ENCODE peak calls at places on chromosomes 12 and 14, in five cellular contexts. S is GM20000, W is stomach, O is upper lobe of right lung, T is WTC11. H is an unnamed sample.

GRCh38 chr14:36430169-36430568 is 89.9 kb downstream of the NKX2-1 start:
- DNase-seq in S (no peak), W (no peak), O (no peak), T (peak), H (no peak)

GRCh38 chr14:104967414-104968152 is 10.6 kb downstream of the AHNAK2 start:
- DNase-seq in S (no peak), W (peak), O (peak), T (peak), H (no peak)

GRCh38 chr14:100826371-100827139 is 637 bp downstream of the MEG3 start:
- DNase-seq in S (no peak), W (no peak), O (no peak), T (no peak), H (no peak)

GRCh38 chr12:2291182-2291832 is 238.5 kb downstream of the CACNA1C start:
- DNase-seq in S (peak), W (no peak), O (no peak), T (peak), H (peak)

GRCh38 chr14:95547626-95548327 is 12.9 kb downstream of the GLRX5 start:
- DNase-seq in S (no peak), W (no peak), O (peak), T (no peak), H (no peak)

GRCh38 chr12:127533353-127533752 is 733.6 kb upstream of the TMEM132C start:
- DNase-seq in S (no peak), W (no peak), O (no peak), T (no peak), H (no peak)

GRCh38 chr12:22794017-22794416 is 169.0 kb downstream of the ETNK1 start:
- DNase-seq in S (no peak), W (no peak), O (no peak), T (no peak), H (no peak)

GRCh38 chr14:80211143-80212024 is at the start of gene DIO2:
- DNase-seq in S (no peak), W (no peak), O (peak), T (no peak), H (no peak)

GRCh38 chr14:58455593-58456265 is 28.2 kb downstream of the KIAA0586 start:
- DNase-seq in S (no peak), W (no peak), O (no peak), T (no peak), H (no peak)

GRCh38 chr14:89736866-89737265 is 217.7 kb downstream of the EFCAB11 start:
- DNase-seq in S (no peak), W (no peak), O (no peak), T (no peak), H (no peak)

GRCh38 chr12:43271659-43272058 is 280.3 kb downstream of the ADAMTS20 start:
- DNase-seq in S (no peak), W (no peak), O (no peak), T (no peak), H (no peak)

GRCh38 chr14:49939884-49940510 is 47.1 kb downstream of the ARF6 start:
- DNase-seq in S (no peak), W (no peak), O (no peak), T (no peak), H (no peak)

GRCh38 chr12:28887591-28887990 is 261.5 kb upstream of the FAR2 start:
- DNase-seq in S (no peak), W (no peak), O (no peak), T (no peak), H (no peak)
- TF ChIP-seq CTCF in S (no peak), W (no peak), O (no peak), T (no peak), H (no peak)

GRCh38 chr12:52628841-52629240 is 10.5 kb upstream of the KRT73 start:
- DNase-seq in S (no peak), W (no peak), O (no peak), T (no peak), H (no peak)

GRCh38 chr12:52629251-52630103 is 11.1 kb upstream of the KRT73 start:
- DNase-seq in S (no peak), W (no peak), O (no peak), T (no peak), H (no peak)

GRCh38 chr12:52631264-52631663 is 12.9 kb upstream of the KRT73 start:
- DNase-seq in S (no peak), W (no peak), O (no peak), T (no peak), H (no peak)

GRCh38 chr12:52630609-52631200 is 12.3 kb upstream of the KRT73 start:
- DNase-seq in S (no peak), W (no peak), O (no peak), T (no peak), H (no peak)

GRCh38 chr12:52630104-52630500 is 11.7 kb upstream of the KRT73 start:
- DNase-seq in S (no peak), W (no peak), O (no peak), T (no peak), H (no peak)
- TF ChIP-seq CTCF in S (no peak), W (no peak), O (no peak), T (no peak), H (no peak)

GRCh38 chr14:69922198-69922597 is 43.0 kb downstream of the SMOC1 start:
- DNase-seq in S (no peak), W (no peak), O (no peak), T (no peak), H (no peak)

GRCh38 chr14:69928111-69928523 is 48.9 kb downstream of the SMOC1 start:
- DNase-seq in S (no peak), W (no peak), O (no peak), T (no peak), H (no peak)

GRCh38 chr14:69921052-69921451 is 41.8 kb downstream of the SMOC1 start:
- DNase-seq in S (no peak), W (no peak), O (no peak), T (no peak), H (no peak)

DNA sequence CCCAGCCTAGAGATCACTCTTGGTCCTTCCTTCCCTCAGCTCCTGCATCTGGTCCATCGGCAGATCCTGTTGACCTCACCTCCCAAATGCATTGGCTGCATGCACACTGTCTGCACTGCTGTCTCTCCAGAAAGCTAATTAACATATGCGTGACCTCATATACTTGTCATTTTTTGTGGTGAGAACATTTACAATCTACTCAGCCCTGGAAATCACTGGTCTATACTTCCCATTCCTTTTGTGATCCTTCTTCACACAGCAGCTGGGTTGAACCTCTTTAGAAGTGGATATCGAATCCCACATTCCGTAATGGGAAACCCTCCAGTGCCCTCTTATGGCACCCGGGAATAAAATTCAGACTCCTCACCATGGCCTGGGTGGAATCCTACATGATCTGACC is 45.0 kb downstream of the SMOC1 start:
- DNase-seq in S (no peak), W (no peak), O (no peak), T (no peak), H (no peak)
- TF ChIP-seq CTCF in S (no peak), W (no peak), O (no peak), T (no peak), H (no peak)

GRCh38 chr12:128951448-128951847 is 98.2 kb downstream of the GLT1D1 start:
- DNase-seq in S (no peak), W (no peak), O (no peak), T (no peak), H (no peak)
- TF ChIP-seq CTCF in S (no peak), W (no peak), O (no peak), T (no peak), H (peak)

DNA sequence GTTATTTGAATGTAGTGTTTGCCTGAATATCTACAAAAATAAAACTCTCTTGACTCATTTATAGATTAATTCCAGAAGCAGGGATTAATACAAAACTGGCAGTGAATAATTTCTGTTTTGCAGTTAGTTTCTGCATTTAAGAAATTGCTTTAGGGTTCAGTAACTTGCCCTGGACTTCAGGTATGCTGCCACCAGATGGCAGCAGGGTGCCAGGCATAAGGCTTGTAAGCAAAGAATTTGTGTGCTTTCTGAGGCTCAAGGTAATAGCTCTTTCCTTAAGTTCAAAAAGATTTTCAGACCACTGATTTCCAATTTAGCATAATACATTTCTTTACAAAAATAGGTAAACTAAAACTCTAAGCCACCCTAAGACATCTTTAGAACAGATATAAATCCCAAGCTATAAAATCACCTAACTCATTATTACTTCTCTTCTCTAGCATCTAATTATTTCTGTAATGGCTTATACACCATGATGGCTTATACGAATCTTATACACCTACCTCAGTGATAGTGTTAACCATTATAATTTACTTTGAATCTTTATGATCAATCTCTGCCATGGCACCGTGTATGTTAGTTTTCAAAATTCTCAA is 398.3 kb downstream of the APAF1 start:
- DNase-seq in S (peak), W (peak), O (peak), T (peak), H (peak)
- TF ChIP-seq CTCF in S (peak), W (peak), O (peak), T (peak), H (peak)

DNA sequence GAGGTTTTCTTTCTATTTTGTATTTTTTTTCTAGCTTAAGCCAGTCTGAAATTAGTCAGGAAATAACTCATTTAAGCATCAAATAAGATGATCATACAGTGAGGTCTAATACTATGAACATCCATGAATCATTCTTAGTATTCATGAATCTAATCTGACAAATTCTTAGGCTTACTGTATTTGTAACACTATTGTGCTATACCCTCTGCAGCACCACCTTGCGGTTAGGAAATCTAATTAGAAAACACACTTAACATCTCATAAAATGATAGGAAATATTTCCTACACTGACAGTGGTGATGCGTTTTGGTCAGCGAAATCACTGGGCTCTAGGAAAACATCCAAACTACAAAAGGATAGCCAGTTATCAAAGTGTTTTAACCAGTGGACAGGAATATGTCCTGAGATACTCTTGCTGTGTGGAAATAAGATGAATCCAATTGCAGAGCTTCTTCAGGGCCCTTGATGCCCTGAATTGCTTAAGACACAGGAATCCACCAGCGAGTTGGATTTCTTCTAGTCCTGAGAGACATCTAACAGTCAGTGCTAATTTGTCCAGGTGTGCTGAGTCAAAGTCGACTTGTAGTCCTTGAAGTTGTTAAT is 109.3 kb upstream of the MYF6 start:
- DNase-seq in S (no peak), W (no peak), O (no peak), T (peak), H (no peak)
- TF ChIP-seq CTCF in S (no peak), W (no peak), O (peak), T (peak), H (peak)

GRCh38 chr12:130813436-130813835 is 25.6 kb downstream of the STX2 start:
- DNase-seq in S (no peak), W (no peak), O (no peak), T (peak), H (no peak)
- TF ChIP-seq CTCF in S (no peak), W (no peak), O (no peak), T (no peak), H (no peak)